ENCODE peak calls at places on chromosomes 11 and 22, in four cellular contexts. Z is stomach, Q is amygdala, G is NCI-H774. C is an unnamed sample.

GRCh38 chr11:65833297-65834030 is at the start of gene SNX32:
- DNase-seq in Z (peak; percentile 96), Q (peak; percentile 96), G (peak; percentile 54), C (peak; percentile 96)

GRCh38 chr22:30208631-30209603 is 37.6 kb downstream of the LIF start:
- DNase-seq in Z (peak; percentile 75), Q (no peak), G (no peak), C (no peak)

GRCh38 chr11:94519478-94520084 is 7.3 kb downstream of the C11orf97 start:
- DNase-seq in Z (no peak), Q (no peak), G (peak; percentile 9), C (no peak)

GRCh38 chr11:87970762-87971161 is 204.5 kb downstream of the RAB38 start:
- DNase-seq in Z (no peak), Q (no peak), G (no peak), C (no peak)

GRCh38 chr11:93767018-93767417 is 17.1 kb upstream of the MED17 start:
- DNase-seq in Z (peak; percentile 54), Q (no peak), G (no peak), C (no peak)

GRCh38 chr22:37153901-37154300 is 4.2 kb upstream of the IL2RB start:
- DNase-seq in Z (no peak), Q (no peak), G (no peak), C (no peak)

GRCh38 chr11:124302291-124302690 is 11.5 kb downstream of the OR8D1 start:
- DNase-seq in Z (no peak), Q (no peak), G (no peak), C (no peak)

GRCh38 chr11:36455658-36456111 is 54.4 kb downstream of the TRAF6 start:
- DNase-seq in Z (peak; percentile 36), Q (peak; percentile 60), G (no peak), C (no peak)

GRCh38 chr22:16932577-16932976 is 75.4 kb downstream of the GAB4 start:
- DNase-seq in Z (no peak), Q (peak; percentile 20), G (no peak), C (no peak)

GRCh38 chr22:33426451-33426850 is 368.3 kb upstream of the SYN3 start:
- DNase-seq in Z (no peak), Q (no peak), G (no peak), C (no peak)

GRCh38 chr11:117809236-117810055 is 12.4 kb upstream of the DSCAML1 start:
- DNase-seq in Z (peak; percentile 60), Q (peak; percentile 81), G (peak; percentile 67), C (peak; percentile 69)

GRCh38 chr11:127950162-127950561 is 637.2 kb downstream of the ETS1 start:
- DNase-seq in Z (no peak), Q (no peak), G (no peak), C (no peak)

GRCh38 chr11:119206512-119207299 is 567 bp downstream of the CBL start:
- DNase-seq in Z (no peak), Q (no peak), G (no peak), C (no peak)

GRCh38 chr22:22945195-22945594 is 57.6 kb downstream of the IGLL5 start:
- DNase-seq in Z (peak; percentile 21), Q (no peak), G (no peak), C (no peak)

GRCh38 chr11:99197477-99197876 is 176.7 kb downstream of the CNTN5 start:
- DNase-seq in Z (no peak), Q (no peak), G (no peak), C (no peak)

GRCh38 chr11:34650528-34650927 is 29.6 kb downstream of the EHF start:
- DNase-seq in Z (no peak), Q (no peak), G (no peak), C (peak; percentile 59)

GRCh38 chr22:50678218-50678650 is 5.6 kb downstream of the SHANK3 start:
- DNase-seq in Z (peak; percentile 14), Q (no peak), G (no peak), C (no peak)

GRCh38 chr11:120281161-120281795 is 41.3 kb downstream of the POU2F3 start:
- DNase-seq in Z (no peak), Q (no peak), G (no peak), C (no peak)

GRCh38 chr11:130673698-130674097 is 225.3 kb downstream of the ADAMTS15 start:
- DNase-seq in Z (no peak), Q (no peak), G (no peak), C (no peak)

GRCh38 chr22:26047920-26048319 is 121.3 kb upstream of the SEZ6L start:
- DNase-seq in Z (no peak), Q (no peak), G (no peak), C (no peak)

GRCh38 chr22:39486951-39487825 is 14.9 kb upstream of the MIEF1 start:
- DNase-seq in Z (no peak), Q (peak; percentile 76), G (no peak), C (no peak)

GRCh38 chr22:50118557-50119168 is 28.9 kb downstream of the MOV10L1 start:
- DNase-seq in Z (no peak), Q (no peak), G (no peak), C (no peak)

GRCh38 chr11:47641585-47642098 is 717 bp downstream of the MTCH2 start:
- DNase-seq in Z (no peak), Q (peak; percentile 62), G (no peak), C (no peak)

GRCh38 chr11:2097356-2097997 is 41.7 kb downstream of the IGF2 start:
- DNase-seq in Z (peak; percentile 48), Q (no peak), G (no peak), C (peak; percentile 20)

GRCh38 chr22:47065756-47066615 is 303.5 kb downstream of the TBC1D22A start:
- DNase-seq in Z (peak; percentile 28), Q (no peak), G (no peak), C (no peak)

GRCh38 chr11:34999453-34999852 is 83.0 kb downstream of the PDHX start:
- DNase-seq in Z (no peak), Q (no peak), G (no peak), C (no peak)

GRCh38 chr22:40603088-40603605 is 33.4 kb downstream of the MRTFA start:
- DNase-seq in Z (no peak), Q (no peak), G (no peak), C (no peak)

GRCh38 chr22:50302564-50302963 is 4.9 kb downstream of the PLXNB2 start:
- DNase-seq in Z (peak; percentile 25), Q (no peak), G (no peak), C (no peak)

GRCh38 chr11:100863080-100863581 is 176.0 kb downstream of the ARHGAP42 start:
- DNase-seq in Z (peak; percentile 52), Q (no peak), G (no peak), C (no peak)

GRCh38 chr22:20378110-20378509 is 15.8 kb upstream of the ZNF74 start:
- DNase-seq in Z (no peak), Q (no peak), G (no peak), C (no peak)

C was measured in activated naive CD8-positive, alpha-beta T cell treated with anti-CD3 and anti-CD28 coated beads, Interleukin-2, amount 10 ng/mL, durations not matched to agents 7 days and 5 days.